ENCODE peak calls at places on chromosomes 13 and 19, in four cellular contexts. Z, S, F and X are unnamed samples.
A peak's percentile ranks its signal among the peaks of the same experiment; 100 is the strongest.

GRCh38 chr19:990119-990571 is 6.0 kb downstream of the WDR18 start:
- DNase-seq in Z (no peak), S (no peak), F (no peak), X (peak; percentile 13)

GRCh38 chr19:17692566-17692965 is 4.4 kb upstream of the UNC13A start:
- DNase-seq in Z (no peak), S (no peak), F (no peak), X (no peak)

GRCh38 chr19:6092329-6093286 is 17.7 kb downstream of the RFX2 start:
- DNase-seq in S (peak; percentile 79), F (peak; percentile 56), Z (peak; percentile 50), X (peak; percentile 68)

GRCh38 chr19:37355901-37356300 is 15.0 kb upstream of the ZNF527 start:
- DNase-seq in Z (no peak), F (no peak), S (no peak), X (no peak)

GRCh38 chr13:25990801-25991200 is 61.0 kb downstream of the SHISA2 start:
- DNase-seq in Z (no peak), F (no peak), S (no peak), X (no peak)

GRCh38 chr13:44396963-44397580 is 23.4 kb downstream of the SERP2 start:
- DNase-seq in Z (no peak), S (peak; percentile 23), F (no peak), X (no peak)

GRCh38 chr13:49248433-49249002 is 793 bp downstream of the CDADC1 start:
- DNase-seq in F (peak; percentile 4), Z (peak; percentile 3), S (peak; percentile 7), X (no peak)

GRCh38 chr19:56272448-56272847 is at the start of gene EDDM13:
- DNase-seq in Z (no peak), S (no peak), F (no peak), X (no peak)

GRCh38 chr19:37362733-37363132 is 8.2 kb upstream of the ZNF527 start:
- DNase-seq in S (peak; percentile 19), F (peak; percentile 42), Z (no peak), X (peak; percentile 82)

GRCh38 chr13:20672772-20673171 is 30.7 kb upstream of the IL17D start:
- DNase-seq in F (no peak), Z (no peak), S (no peak), X (no peak)

GRCh38 chr19:44111910-44112463 is 1.2 kb upstream of the ZNF225 start:
- DNase-seq in Z (no peak), S (no peak), F (no peak), X (peak; percentile 57)

GRCh38 chr19:19276386-19276785 is 3.3 kb upstream of the TM6SF2 start:
- DNase-seq in Z (no peak), F (no peak), S (no peak), X (no peak)

GRCh38 chr13:110559986-110560385 is 1.5 kb downstream of the RAB20 start:
- DNase-seq in S (no peak), Z (no peak), F (no peak), X (no peak)

GRCh38 chr13:112980441-112980840 is 11.4 kb downstream of the MCF2L start:
- DNase-seq in S (no peak), F (no peak), Z (no peak), X (no peak)

GRCh38 chr19:23526302-23526701 is 131.0 kb upstream of the ZNF91 start:
- DNase-seq in S (no peak), F (no peak), Z (no peak), X (no peak)

GRCh38 chr19:52248256-52248655 is 21.1 kb upstream of the ZNF766 start:
- DNase-seq in Z (no peak), F (peak; percentile 40), S (no peak), X (peak; percentile 72)

GRCh38 chr19:8145969-8146368 is 3.4 kb downstream of the FBN3 start:
- DNase-seq in Z (no peak), S (peak; percentile 42), F (no peak), X (peak; percentile 64)

GRCh38 chr19:43305642-43306041 is 36.3 kb upstream of the PSG9 start:
- DNase-seq in S (peak; percentile 19), Z (no peak), F (peak; percentile 17), X (no peak)

GRCh38 chr19:29044037-29044436 is 168.9 kb downstream of the UQCRFS1 start:
- DNase-seq in Z (no peak), F (no peak), S (no peak), X (no peak)

GRCh38 chr19:58399903-58400637 is 4.6 kb downstream of the RNF225 start:
- DNase-seq in Z (no peak), F (no peak), S (no peak), X (no peak)

GRCh38 chr19:4429266-4430200 is 27.1 kb downstream of the CHAF1A start:
- DNase-seq in S (no peak), F (no peak), Z (no peak), X (no peak)

GRCh38 chr13:30181856-30182651 is 125.3 kb downstream of the KATNAL1 start:
- DNase-seq in F (no peak), Z (no peak), S (peak; percentile 6), X (no peak)

DNA sequence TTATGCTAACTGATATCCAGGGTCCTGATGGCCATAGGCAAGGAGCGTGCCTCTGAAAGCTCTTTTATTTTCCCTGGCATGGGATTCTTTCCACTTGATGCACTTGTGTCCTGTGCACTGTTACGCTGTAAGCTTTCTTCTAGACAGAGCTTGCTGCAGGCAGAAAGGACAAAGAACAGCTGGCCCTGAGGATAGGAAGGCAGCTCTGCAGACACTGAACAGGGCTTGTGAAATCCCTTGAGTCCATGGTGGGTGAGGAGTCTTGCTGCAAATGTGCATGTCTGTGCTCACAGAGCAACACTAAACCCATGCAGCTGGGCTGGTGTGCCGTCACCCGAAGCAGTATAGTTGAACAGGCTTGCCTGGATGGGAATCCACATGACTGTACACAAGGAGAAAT is 126.6 kb downstream of the AKAP11 start:
- DNase-seq in Z (no peak), F (no peak), S (no peak), X (no peak)
- TF ChIP-seq NR3C1 in Z (no peak), F (no peak), S (no peak), X (no peak)

DNA sequence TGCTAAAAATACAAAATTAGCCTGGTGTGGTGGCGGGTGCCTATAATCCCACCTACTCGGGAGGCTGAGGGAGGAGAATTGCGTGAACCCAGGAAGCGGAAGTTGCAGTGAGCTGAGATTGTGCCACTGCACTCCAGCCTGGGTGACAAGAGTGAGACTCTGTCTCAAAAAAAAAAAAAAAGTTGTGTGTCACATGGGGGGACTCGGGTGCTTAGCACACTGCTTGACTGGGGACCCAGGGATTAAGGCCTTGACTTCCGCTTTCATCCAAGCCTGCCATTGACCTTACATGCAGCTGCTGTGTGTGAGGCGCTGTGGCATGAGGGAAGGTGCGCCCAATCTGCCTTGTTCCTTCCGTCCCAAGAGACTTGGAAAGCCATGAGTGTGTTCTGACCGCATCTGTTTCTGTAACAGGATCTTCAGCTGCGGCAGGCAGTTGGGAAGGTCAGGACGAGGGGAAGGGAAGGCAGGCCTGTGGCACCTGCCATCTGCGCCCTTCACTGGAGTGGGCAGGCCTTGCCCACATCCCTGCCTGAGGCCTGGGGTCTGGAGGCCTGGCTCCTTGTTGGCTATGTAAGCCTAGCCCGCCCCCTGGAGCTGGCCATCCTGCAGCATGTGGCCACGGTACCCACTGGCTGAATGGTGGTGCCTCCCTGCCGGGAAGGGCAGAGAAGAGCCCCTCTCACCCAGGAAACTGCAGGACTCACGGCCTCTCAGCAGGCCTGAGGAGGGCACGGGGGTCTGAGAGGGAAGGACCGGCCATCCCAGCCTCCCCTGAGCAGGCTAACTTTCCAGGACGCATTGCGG is 23.0 kb downstream of the PPP1R37 start:
- DNase-seq in F (no peak), Z (no peak), S (no peak), X (no peak)
- TF ChIP-seq NR3C1 in F (no peak), Z (no peak), S (no peak), X (no peak)

GRCh38 chr13:34347784-34348573 is 530.0 kb downstream of the RFC3 start:
- DNase-seq in Z (no peak), F (peak; percentile 5), S (no peak), X (no peak)

GRCh38 chr13:34351134-34351533 is 533.2 kb downstream of the RFC3 start:
- DNase-seq in S (no peak), F (no peak), Z (no peak), X (no peak)

GRCh38 chr13:34346626-34347025 is 528.7 kb downstream of the RFC3 start:
- DNase-seq in S (no peak), F (no peak), Z (no peak), X (no peak)

GRCh38 chr13:34345601-34345939 is 527.6 kb downstream of the RFC3 start:
- DNase-seq in Z (no peak), S (no peak), F (no peak), X (no peak)

GRCh38 chr13:34349091-34349722 is 531.3 kb downstream of the RFC3 start:
- DNase-seq in F (no peak), Z (no peak), S (no peak), X (no peak)
- TF ChIP-seq NR3C1 in F (no peak), Z (no peak), S (no peak), X (no peak)

GRCh38 chr19:14769201-14769600 is 9.2 kb downstream of the ADGRE2 start:
- DNase-seq in Z (no peak), F (no peak), S (no peak), X (no peak)
- TF ChIP-seq NR3C1 in Z (no peak), F (no peak), S (no peak), X (no peak)

GRCh38 chr13:27161980-27162379 is 9.6 kb downstream of the USP12 start:
- DNase-seq in Z (no peak), F (no peak), S (no peak), X (no peak)

GRCh38 chr13:27161423-27161822 is 10.2 kb downstream of the USP12 start:
- DNase-seq in F (no peak), Z (no peak), S (no peak), X (no peak)

GRCh38 chr13:27158335-27158734 is 13.3 kb downstream of the USP12 start:
- DNase-seq in Z (no peak), S (no peak), F (no peak), X (no peak)

GRCh38 chr13:27160657-27161174 is 10.9 kb downstream of the USP12 start:
- DNase-seq in F (no peak), Z (no peak), S (no peak), X (no peak)

GRCh38 chr13:27159806-27160563 is 11.6 kb downstream of the USP12 start:
- DNase-seq in S (no peak), F (no peak), Z (no peak), X (no peak)
- TF ChIP-seq NR3C1 in S (no peak), F (no peak), Z (no peak), X (no peak)

DNA sequence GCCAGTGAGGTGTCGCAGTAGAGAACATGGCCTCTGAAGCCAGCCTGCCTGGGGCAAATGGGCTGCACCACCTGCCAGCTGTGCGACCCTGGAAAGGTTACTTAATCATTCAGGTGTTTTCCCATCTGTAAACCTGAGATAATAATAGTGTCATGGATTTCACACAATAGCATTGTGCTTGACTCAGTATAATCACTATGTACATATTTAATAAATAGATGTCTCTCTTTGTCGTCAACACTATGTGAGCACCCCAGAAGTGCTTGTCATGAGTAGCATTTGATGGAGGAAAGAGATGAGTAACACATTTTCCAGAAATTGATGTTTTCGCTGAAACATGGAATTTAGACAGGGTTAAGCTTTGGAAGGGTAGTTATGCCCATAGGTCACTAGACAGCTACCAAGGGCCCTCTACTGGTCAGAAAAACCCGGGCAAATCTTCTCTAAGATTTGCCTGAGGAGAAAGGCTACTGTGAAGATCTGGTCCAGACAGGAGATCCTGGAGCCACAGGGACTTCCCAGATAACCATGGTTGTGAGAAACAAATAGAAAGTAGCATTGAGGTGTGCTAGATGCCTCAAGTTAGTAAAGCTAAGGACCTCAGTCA is 9.5 kb upstream of the MBNL2 start:
- DNase-seq in F (no peak), S (no peak), Z (peak; percentile 32), X (peak; percentile 12)
- TF ChIP-seq NR3C1 in F (no peak), S (no peak), Z (no peak), X (no peak)